ENCODE peak calls at places on chromosomes 6 and 20, in eight cellular contexts. T is IMR-90; D is right lobe of liver; V is AG04450; L is A549; A is Peyer's patch; J is CD8-positive, alpha-beta T cell; N is OCI-LY7. X is an unnamed sample.

GRCh38 chr6:117918454-117918853 is 11.4 kb downstream of the SLC35F1 start:
- DNase-seq in J (no peak), V (no peak), N (no peak), A (no peak), D (no peak), L (no peak), T (no peak), X (no peak)

GRCh38 chr20:63709149-63709527 is 1.3 kb downstream of the ZGPAT start:
- DNase-seq in A (no peak), T (no peak), N (no peak), D (peak), L (no peak), V (no peak), J (no peak), X (peak)

GRCh38 chr20:9677224-9677623 is 161.7 kb downstream of the PAK5 start:
- DNase-seq in N (no peak), T (peak), V (no peak), L (no peak), A (no peak), D (no peak), J (no peak), X (no peak)

GRCh38 chr6:143198312-143198711 is 137.6 kb downstream of the AIG1 start:
- DNase-seq in T (no peak), N (no peak), D (no peak), V (no peak), A (no peak), L (no peak), J (no peak), X (no peak)

GRCh38 chr20:38589967-38590681 is 9.1 kb downstream of the ADIG start:
- DNase-seq in V (no peak), J (no peak), A (no peak), L (no peak), N (no peak), T (no peak), D (no peak), X (peak)

GRCh38 chr6:161444464-161444863 is 170.6 kb upstream of the AGPAT4 start:
- DNase-seq in N (no peak), V (no peak), J (no peak), D (no peak), A (no peak), L (no peak), T (peak), X (no peak)

GRCh38 chr20:11454966-11455799 is 462.5 kb upstream of the BTBD3 start:
- DNase-seq in T (peak), A (no peak), L (peak), V (no peak), N (no peak), J (no peak), D (no peak), X (no peak)

GRCh38 chr6:40336296-40336695 is 250.9 kb downstream of the LRFN2 start:
- DNase-seq in N (no peak), J (no peak), L (no peak), A (no peak), T (no peak), D (no peak), V (no peak), X (no peak)

GRCh38 chr20:43961541-43962471 is 47.2 kb downstream of the TOX2 start:
- DNase-seq in J (no peak), V (no peak), A (peak), D (no peak), N (no peak), L (no peak), T (no peak), X (peak)

GRCh38 chr6:42104095-42104806 is 38.2 kb downstream of the C6orf132 start:
- DNase-seq in A (peak), D (peak), V (no peak), L (peak), N (peak), J (peak), T (no peak), X (no peak)

GRCh38 chr6:41080623-41081022 is 7.8 kb downstream of the NFYA start:
- DNase-seq in T (no peak), J (no peak), A (no peak), N (peak), D (no peak), L (no peak), V (no peak), X (no peak)

GRCh38 chr20:5657190-5657872 is 92.9 kb upstream of the SHLD1 start:
- DNase-seq in A (peak), N (no peak), D (no peak), T (peak), V (peak), J (no peak), L (peak), X (peak)

GRCh38 chr6:108286366-108286765 is 8.5 kb upstream of the AFG1L start:
- DNase-seq in T (no peak), N (no peak), V (no peak), J (no peak), D (no peak), A (no peak), L (no peak), X (no peak)

GRCh38 chr6:19204445-19204844 is 632.7 kb upstream of the ID4 start:
- DNase-seq in A (no peak), L (no peak), J (no peak), D (no peak), T (no peak), V (no peak), N (no peak), X (no peak)

DNA sequence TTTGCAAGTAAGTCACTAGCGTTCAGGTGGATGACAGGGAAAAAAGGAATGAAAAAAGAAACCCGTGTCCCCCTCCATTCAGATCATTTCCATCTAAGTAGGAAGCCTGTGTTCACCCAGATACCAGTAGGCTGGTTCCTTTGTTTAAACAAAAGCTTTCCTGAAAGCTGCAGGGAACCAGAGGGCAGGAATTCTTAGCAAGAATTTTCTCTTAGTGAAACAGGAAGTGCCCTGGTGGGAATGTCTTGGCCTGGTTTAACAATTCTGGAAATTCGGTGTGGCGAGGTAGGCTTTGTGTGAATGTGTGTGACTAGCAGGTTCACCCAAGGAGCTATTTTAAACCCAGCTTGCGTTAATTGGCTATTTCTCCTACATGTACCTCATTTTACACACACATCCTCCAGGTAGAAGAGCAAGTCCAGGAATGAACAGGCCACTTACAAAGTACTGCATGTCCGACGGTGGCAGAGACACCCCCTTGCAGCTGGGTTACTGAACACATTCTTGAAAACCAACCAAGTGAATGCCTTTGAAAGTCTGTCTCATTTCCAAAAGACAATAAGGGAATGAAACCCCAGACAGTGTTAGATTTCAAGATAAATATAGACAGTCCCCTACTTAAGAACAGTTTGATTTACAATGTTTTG is 64.7 kb downstream of the GFOD1 start:
- DNase-seq in V (no peak), L (no peak), T (peak), D (no peak), A (no peak), N (no peak), J (no peak), X (no peak)
- H3K27ac ChIP-seq in V (peak), L (no peak), T (peak), D (no peak), A (peak), N (no peak), J (no peak), X (peak)

GRCh38 chr6:53335224-53335994 is 13.3 kb downstream of the ELOVL5 start:
- DNase-seq in D (no peak), N (peak), T (no peak), J (peak), L (no peak), A (peak), V (no peak), X (no peak)

GRCh38 chr6:53338304-53338703 is 10.4 kb downstream of the ELOVL5 start:
- DNase-seq in N (no peak), L (no peak), J (no peak), T (no peak), D (no peak), A (peak), V (no peak), X (no peak)

GRCh38 chr6:53339424-53339823 is 9.3 kb downstream of the ELOVL5 start:
- DNase-seq in J (no peak), N (no peak), V (no peak), L (no peak), A (no peak), T (no peak), D (no peak), X (no peak)

GRCh38 chr6:53333439-53334408 is 15.0 kb downstream of the ELOVL5 start:
- DNase-seq in N (no peak), A (no peak), V (no peak), J (no peak), L (no peak), T (no peak), D (no peak), X (no peak)

DNA sequence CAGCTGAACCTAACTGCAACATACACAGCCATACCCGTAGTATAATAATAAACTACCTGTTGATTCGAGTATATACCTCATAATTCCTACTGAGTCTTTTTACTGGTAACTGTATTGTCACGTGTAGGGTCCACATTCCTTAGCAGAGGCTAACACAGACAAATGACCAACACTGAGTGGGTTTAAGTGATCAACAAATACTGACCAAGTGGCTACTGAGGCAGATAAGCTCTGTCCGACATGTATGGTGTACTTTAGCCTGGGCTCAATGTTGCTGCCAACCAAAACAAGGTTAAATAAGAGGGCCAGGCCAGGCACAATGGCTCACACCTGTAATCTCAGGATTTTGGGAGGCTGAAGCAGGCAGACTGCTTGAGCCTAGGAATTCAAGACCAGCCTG is 12.7 kb downstream of the ELOVL5 start:
- DNase-seq in N (no peak), J (no peak), T (no peak), D (no peak), L (no peak), V (no peak), A (no peak), X (no peak)
- H3K4me3 ChIP-seq in N (peak), J (peak), T (no peak), D (no peak), L (no peak), V (no peak), A (peak), X (no peak)

GRCh38 chr6:131950767-131951575 is at the start of gene CCN2:
- DNase-seq in D (peak), N (no peak), A (peak), V (peak), L (peak), T (peak), J (no peak), X (peak)
- TF ChIP-seq CTCF in D (no peak), N (no peak), A (no peak), V (no peak), L (no peak), T (no peak), J (no peak), X (peak)

GRCh38 chr20:49701313-49701731 is 12.4 kb downstream of the B4GALT5 start:
- DNase-seq in J (no peak), D (no peak), V (no peak), N (no peak), T (peak), L (peak), A (no peak), X (peak)
- H3K27ac ChIP-seq in J (no peak), D (no peak), V (no peak), N (no peak), T (no peak), L (peak), A (no peak), X (peak)

X was measured in RWPE2.